ENCODE peak calls at places on chromosomes 7 and 10, in seven cellular contexts. R is suprapubic skin, V is endothelial cell of umbilical vein, X is hepatocyte, P is HCT116, I is WERI-Rb-1, E is ascending aorta. G is an unnamed sample.

GRCh38 chr10:13708256-13708990 is 121.7 kb downstream of the PRPF18 start:
- DNase-seq in X (peak; percentile 52), E (no peak), I (no peak), V (no peak), P (no peak), R (no peak), G (peak; percentile 93)

GRCh38 chr7:149014309-149014708 is 14.0 kb downstream of the PDIA4 start:
- DNase-seq in E (no peak), X (no peak), P (no peak), V (no peak), R (no peak), I (no peak), G (no peak)

GRCh38 chr10:35545878-35546631 is 59.1 kb upstream of the GJD4 start:
- DNase-seq in R (no peak), E (no peak), I (no peak), V (peak; percentile 61), P (no peak), X (no peak), G (no peak)

GRCh38 chr7:1769286-1770200 is 99.5 kb downstream of the ELFN1 start:
- DNase-seq in I (no peak), P (no peak), X (no peak), V (no peak), R (no peak), E (no peak), G (no peak)

GRCh38 chr7:50821457-50821977 is 38.8 kb upstream of the GRB10 start:
- DNase-seq in R (no peak), V (no peak), E (no peak), P (no peak), X (peak; percentile 56), I (no peak), G (peak; percentile 77)

GRCh38 chr7:99453105-99453504 is 12.9 kb downstream of the ATP5MF start:
- DNase-seq in V (no peak), R (no peak), P (no peak), X (no peak), I (no peak), E (no peak), G (no peak)

GRCh38 chr10:132521041-132521465 is 16.5 kb upstream of the INPP5A start:
- DNase-seq in P (no peak), E (peak; percentile 63), R (peak; percentile 59), X (no peak), I (no peak), V (no peak), G (no peak)

GRCh38 chr10:106973301-106973700 is 191.2 kb downstream of the SORCS1 start:
- DNase-seq in V (no peak), P (no peak), R (no peak), E (no peak), X (no peak), I (no peak), G (no peak)

GRCh38 chr10:89274928-89275327 is 23.4 kb upstream of the LIPA start:
- DNase-seq in V (no peak), E (no peak), I (no peak), P (no peak), X (no peak), R (no peak), G (peak; percentile 37)

GRCh38 chr7:70681847-70682350 is 450.0 kb upstream of the GALNT17 start:
- DNase-seq in R (no peak), E (no peak), I (no peak), P (no peak), V (no peak), X (no peak), G (no peak)

GRCh38 chr7:157688439-157689268 is 351.9 kb downstream of the DNAJB6 start:
- DNase-seq in P (no peak), I (peak; percentile 7), R (peak; percentile 34), X (no peak), V (no peak), E (peak; percentile 41), G (no peak)

GRCh38 chr7:141262101-141262819 is 188.4 kb downstream of the TMEM178B start:
- DNase-seq in P (no peak), E (no peak), V (no peak), X (no peak), I (no peak), R (no peak), G (no peak)

GRCh38 chr7:14419554-14419953 is 430.1 kb upstream of the ETV1 start:
- DNase-seq in R (no peak), P (no peak), X (no peak), V (no peak), I (no peak), E (no peak), G (no peak)

GRCh38 chr10:44205072-44205471 is 179.8 kb downstream of the CXCL12 start:
- DNase-seq in P (no peak), X (no peak), V (no peak), R (no peak), E (no peak), I (no peak), G (no peak)

GRCh38 chr7:73988197-73988596 is 39.8 kb upstream of the ELN start:
- DNase-seq in R (no peak), I (no peak), V (no peak), P (no peak), X (no peak), E (no peak), G (no peak)

GRCh38 chr7:102974366-102975236 is 61.8 kb downstream of the LRRC17 start:
- DNase-seq in I (no peak), R (no peak), V (no peak), E (no peak), X (no peak), P (no peak), G (no peak)

GRCh38 chr7:50838675-50839377 is 56.1 kb upstream of the GRB10 start:
- DNase-seq in I (no peak), X (no peak), R (no peak), V (peak; percentile 31), E (peak; percentile 92), P (no peak), G (no peak)

GRCh38 chr7:128104109-128104742 is 73.0 kb upstream of the LRRC4 start:
- DNase-seq in V (no peak), R (no peak), X (no peak), E (no peak), P (no peak), I (no peak), G (no peak)

GRCh38 chr7:47227762-47228177 is 354.1 kb downstream of the TNS3 start:
- DNase-seq in X (peak; percentile 49), E (no peak), P (peak; percentile 39), R (no peak), V (no peak), I (no peak), G (no peak)

GRCh38 chr10:60167056-60167455 is 222.6 kb downstream of the ANK3 start:
- DNase-seq in I (no peak), X (no peak), R (no peak), P (no peak), V (no peak), E (no peak), G (no peak)

GRCh38 chr10:94115725-94116124 is 122.0 kb downstream of the PLCE1 start:
- DNase-seq in I (no peak), X (no peak), P (peak; percentile 40), R (no peak), V (no peak), E (no peak), G (peak; percentile 22)

DNA sequence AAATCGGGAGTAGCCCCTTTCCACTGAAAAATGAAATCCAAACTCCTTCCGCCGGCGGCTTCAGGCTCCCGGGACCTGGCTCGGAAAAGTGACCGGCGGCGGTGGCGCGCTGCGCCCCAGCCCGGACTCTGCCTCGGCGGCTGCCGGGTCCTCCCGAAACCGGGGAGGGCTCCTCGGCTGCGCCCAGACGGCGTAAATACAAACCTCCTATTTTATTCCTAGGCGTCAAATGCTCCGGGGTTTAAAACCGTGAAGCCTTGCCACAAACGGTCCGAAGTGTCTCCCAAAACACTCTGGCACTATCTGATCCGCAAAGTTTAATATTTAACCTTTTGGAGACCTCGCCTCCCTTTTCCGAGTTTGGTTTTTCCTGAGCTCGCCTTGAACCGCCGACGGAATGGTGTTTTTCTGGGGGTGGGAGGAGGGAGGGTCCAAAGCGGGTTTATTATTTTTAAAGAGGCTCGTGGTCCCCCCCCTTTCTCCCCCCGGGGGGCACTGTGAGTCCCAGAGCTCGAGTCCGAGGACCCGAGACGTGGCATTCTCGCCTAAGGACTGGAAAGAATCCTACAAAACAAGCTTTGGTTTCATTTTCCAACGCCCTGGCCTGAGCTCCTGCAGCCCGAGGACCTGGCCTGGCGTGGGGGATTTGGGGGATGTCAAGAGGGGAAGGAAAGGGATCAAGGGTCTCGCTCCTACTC is 1.9 kb downstream of the TNRC18 start:
- DNase-seq in E (peak; percentile 71), R (no peak), X (peak; percentile 78), P (no peak), I (no peak), V (peak; percentile 61), G (peak; percentile 67)
- H3K27ac ChIP-seq in E (peak overlapping the region; percentile 100), R (peak overlapping the region; percentile 98), X (peak overlapping the region; percentile 100), P (peak overlapping the region; percentile 100), I (peak overlapping the region; percentile 97), V (peak overlapping the region; percentile 69), G (peak overlapping the region; percentile 89)

DNA sequence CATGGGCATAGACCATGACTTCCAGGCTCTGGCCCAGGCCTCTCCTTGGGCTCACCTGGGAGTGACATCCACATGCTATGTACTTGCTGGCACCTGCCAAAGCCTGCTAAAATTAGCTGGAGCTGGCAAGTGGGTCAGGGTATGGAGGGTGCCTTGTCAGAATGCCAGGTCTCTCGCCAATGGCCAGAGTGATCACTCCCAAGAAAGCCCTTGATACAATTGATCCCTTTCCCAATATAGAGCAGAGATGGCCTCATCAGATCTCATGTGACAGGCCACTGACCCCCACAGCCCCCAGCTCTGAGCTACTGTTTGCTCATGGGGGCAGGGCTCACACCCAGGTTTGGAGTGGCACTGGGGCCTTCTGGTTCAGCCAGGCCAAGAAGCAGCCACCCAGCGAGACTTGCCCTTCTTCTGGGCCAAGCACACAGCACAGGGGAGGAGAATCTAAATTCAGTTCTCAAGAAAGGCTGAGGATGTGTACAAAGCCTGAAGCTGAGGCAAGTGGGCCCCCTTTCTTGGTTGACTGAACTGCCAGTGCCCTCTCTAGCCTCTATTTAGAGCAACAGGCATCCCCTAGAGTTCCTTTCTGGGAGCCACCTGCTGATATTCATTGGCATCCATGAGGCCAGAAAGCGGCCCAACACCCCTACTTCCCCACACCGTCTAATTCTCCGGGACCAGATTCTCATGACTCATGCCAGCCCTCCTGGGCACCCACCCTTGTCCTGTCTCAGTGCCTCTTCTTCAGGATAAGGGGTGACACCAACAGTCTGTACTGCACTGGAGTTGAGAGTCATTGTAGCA is 18.9 kb upstream of the MYL7 start:
- DNase-seq in X (no peak), R (no peak), P (no peak), V (no peak), E (peak; percentile 40), I (no peak), G (no peak)
- TF ChIP-seq CTCF in X (no peak), R (no peak), P (no peak), V (no peak), E (no peak), I (no peak), G (no peak)

DNA sequence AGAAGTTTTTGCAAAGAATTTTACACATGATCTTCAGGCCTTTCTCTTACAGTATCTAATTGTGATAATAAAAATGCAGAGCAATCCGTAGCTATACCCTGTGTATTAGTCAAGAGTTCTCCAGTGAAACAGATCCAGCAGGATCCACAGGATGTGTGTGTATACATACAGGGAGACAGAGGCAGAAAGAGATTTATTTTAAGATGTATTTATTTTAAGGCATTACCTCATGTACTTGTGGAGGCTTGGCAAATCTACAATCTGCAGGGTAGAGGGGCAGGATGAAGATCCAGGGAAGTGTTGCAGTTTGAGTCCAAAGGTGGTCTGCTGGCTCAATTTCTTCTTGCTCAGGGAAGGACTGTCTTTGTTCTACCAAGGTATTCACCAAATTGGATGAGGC is 41.7 kb downstream of the ARHGAP12 start:
- DNase-seq in P (no peak), I (no peak), V (no peak), E (no peak), X (no peak), R (no peak), G (no peak)
- H3K4me3 ChIP-seq in P (no peak overlapping the region), I (no peak overlapping the region), V (no peak overlapping the region), E (no peak overlapping the region), X (no peak overlapping the region), R (no peak overlapping the region), G (no peak overlapping the region)

GRCh38 chr10:114575417-114576131 is 82.5 kb downstream of the ABLIM1 start:
- DNase-seq in P (no peak), V (no peak), R (no peak), E (no peak), X (no peak), I (no peak), G (no peak)
- H3K27ac ChIP-seq in P (no peak overlapping the region), V (no peak overlapping the region), R (peak overlapping the region; percentile 78), E (no peak overlapping the region), X (no peak overlapping the region), I (no peak overlapping the region), G (no peak overlapping the region)

G was measured in PC-9.